ENCODE peak calls at places on chromosomes 5 and 9, in seven cellular contexts. Q is left ventricle myocardium superior; Y is activated CD4-positive, alpha-beta T cell treated with anti-CD3 and anti-CD28 coated beads, Interleukin-2, amount 50 U/mL, for 1 hour; K is GM13976; M is WTC11; S is NCI-H748 treated with DMSO at 0.1 percent for 48 hours; D is lower leg skin. G is an unnamed sample.

GRCh38 chr5:77300457-77300856 is 90.0 kb downstream of the PDE8B start:
- DNase-seq in Y (no peak), S (no peak), Q (no peak), K (no peak), M (no peak), D (no peak), G (no peak)

GRCh38 chr9:89532478-89532877 is 34.6 kb upstream of the SEMA4D start:
- DNase-seq in K (no peak), Q (no peak), Y (peak; percentile 30), D (no peak), M (no peak), S (no peak), G (no peak)

GRCh38 chr9:33163433-33164137 is 3.6 kb downstream of the B4GALT1 start:
- DNase-seq in S (no peak), Q (no peak), K (no peak), D (peak; percentile 64), Y (no peak), M (no peak), G (no peak)

GRCh38 chr5:18807256-18808193 is 1173.3 kb downstream of the TAF11L14 start:
- DNase-seq in D (no peak), S (no peak), Q (no peak), Y (no peak), M (no peak), K (no peak), G (peak; percentile 18)

GRCh38 chr5:9838906-9839305 is 208.8 kb upstream of the TAS2R1 start:
- DNase-seq in Y (no peak), K (no peak), D (no peak), S (no peak), Q (no peak), M (no peak), G (no peak)

GRCh38 chr9:107049046-107049824 is 186.3 kb downstream of the ZNF462 start:
- DNase-seq in D (no peak), S (no peak), Y (no peak), M (no peak), K (no peak), Q (no peak), G (no peak)

GRCh38 chr5:18778226-18778625 is 1144.0 kb downstream of the TAF11L14 start:
- DNase-seq in K (no peak), Q (no peak), S (no peak), Y (no peak), D (no peak), M (no peak), G (no peak)

GRCh38 chr9:110337727-110338522 is at the start of gene TXNDC8:
- DNase-seq in K (no peak), Q (no peak), D (no peak), Y (no peak), S (no peak), M (no peak), G (no peak)

GRCh38 chr9:35027871-35028270 is 38.3 kb downstream of the DNAJB5 start:
- DNase-seq in Q (no peak), D (no peak), Y (no peak), S (no peak), K (no peak), M (no peak), G (no peak)

GRCh38 chr5:7872517-7873149 is 3.7 kb downstream of the MTRR start:
- DNase-seq in M (no peak), S (no peak), Q (no peak), Y (no peak), D (no peak), K (no peak), G (peak; percentile 61)

GRCh38 chr5:159765034-159765433 is 151.2 kb upstream of the ADRA1B start:
- DNase-seq in K (no peak), D (no peak), Q (no peak), Y (no peak), M (no peak), S (no peak), G (no peak)

GRCh38 chr5:39661026-39661779 is 236.4 kb upstream of the DAB2 start:
- DNase-seq in M (no peak), Q (no peak), D (no peak), K (no peak), Y (no peak), S (no peak), G (no peak)

GRCh38 chr5:103375356-103375755 is 116.8 kb downstream of the MACIR start:
- DNase-seq in K (no peak), D (no peak), M (no peak), Y (no peak), Q (no peak), S (no peak), G (no peak)

GRCh38 chr5:115773010-115773580 is 43.4 kb downstream of the CDO1 start:
- DNase-seq in S (no peak), Y (no peak), K (no peak), Q (peak; percentile 43), M (no peak), D (no peak), G (no peak)

GRCh38 chr5:177129206-177129605 is 4.4 kb upstream of the NSD1 start:
- DNase-seq in S (no peak), Y (no peak), Q (no peak), D (no peak), M (no peak), K (no peak), G (no peak)

GRCh38 chr9:459491-460444 is 245.1 kb downstream of the DOCK8 start:
- DNase-seq in D (no peak), Y (no peak), M (no peak), Q (no peak), K (no peak), S (no peak), G (no peak)

GRCh38 chr9:105459329-105459728 is 11.5 kb downstream of the FSD1L start:
- DNase-seq in D (no peak), Y (no peak), Q (no peak), K (no peak), M (no peak), S (no peak), G (no peak)

GRCh38 chr9:129081388-129081889 is 528 bp downstream of the DOLPP1 start:
- DNase-seq in M (no peak), Y (no peak), S (no peak), Q (no peak), D (no peak), K (peak; percentile 96), G (no peak)

GRCh38 chr9:70563437-70564204 is 149.2 kb upstream of the KLF9 start:
- DNase-seq in K (peak; percentile 56), S (no peak), Y (peak; percentile 11), D (no peak), Q (no peak), M (no peak), G (no peak)

GRCh38 chr9:94919376-94920098 is 193.0 kb downstream of the AOPEP start:
- DNase-seq in D (peak; percentile 81), M (no peak), Y (no peak), K (no peak), S (no peak), Q (peak; percentile 54), G (peak; percentile 59)

GRCh38 chr5:135444881-135445280 is 2.3 kb downstream of the DCANP1 start:
- DNase-seq in D (peak; percentile 42), M (no peak), Q (no peak), S (no peak), Y (no peak), K (no peak), G (no peak)

GRCh38 chr5:57839447-57839846 is 356.8 kb upstream of the ACTBL2 start:
- DNase-seq in M (no peak), D (no peak), Q (no peak), K (no peak), S (no peak), Y (no peak), G (no peak)

GRCh38 chr5:38134750-38135330 is 123.5 kb upstream of the EGFLAM start:
- DNase-seq in S (no peak), K (no peak), Q (no peak), Y (no peak), M (no peak), D (no peak), G (no peak)

GRCh38 chr5:89457411-89458329 is 574.7 kb upstream of the MEF2C start:
- DNase-seq in K (no peak), D (peak; percentile 89), Y (no peak), Q (peak; percentile 67), S (peak; percentile 22), M (no peak), G (peak; percentile 43)

GRCh38 chr9:33225319-33226152 is 14.4 kb upstream of the SPINK4 start:
- DNase-seq in K (peak; percentile 55), S (peak; percentile 50), M (peak; percentile 52), Q (no peak), Y (peak; percentile 69), D (no peak), G (peak; percentile 68)

GRCh38 chr5:128084228-128085167 is 932 bp downstream of the SLC12A2 start:
- DNase-seq in Y (peak; percentile 44), M (peak; percentile 30), Q (peak; percentile 58), S (peak; percentile 24), D (peak; percentile 85), K (peak; percentile 43), G (peak; percentile 37)